ENCODE peak calls at places on chromosomes 11 and 22, in six cellular contexts. J is stomach, H is dorsolateral prefrontal cortex, W is Panc1, F is COR-L47, Q is AG20443. Z is an unnamed sample.

GRCh38 chr11:47398551-47398950 is 9.8 kb upstream of the SLC39A13 start:
- DNase-seq in J (no peak), H (no peak), F (no peak), W (no peak), Q (no peak), Z (no peak)

GRCh38 chr22:47195676-47196492 is 433.4 kb downstream of the TBC1D22A start:
- DNase-seq in F (peak), Q (no peak), H (no peak), J (peak), W (no peak), Z (no peak)

GRCh38 chr11:74988541-74989268 is at the start of gene NEU3:
- DNase-seq in Q (peak), H (peak), F (peak), J (peak), W (peak), Z (peak)

GRCh38 chr11:9606799-9607510 is 33.5 kb downstream of the WEE1 start:
- DNase-seq in W (no peak), Q (no peak), J (no peak), H (no peak), F (no peak), Z (no peak)

GRCh38 chr11:108916935-108917334 is 252.1 kb downstream of the DDX10 start:
- DNase-seq in H (no peak), J (no peak), W (no peak), Q (no peak), F (no peak), Z (no peak)

GRCh38 chr11:63243533-63243932 is at the start of gene SLC22A25:
- DNase-seq in Q (peak), F (no peak), J (no peak), W (no peak), H (no peak), Z (no peak)

GRCh38 chr11:33721291-33721840 is 14.9 kb downstream of the CD59 start:
- DNase-seq in W (no peak), Q (peak), F (no peak), J (no peak), H (no peak), Z (peak)

GRCh38 chr11:60918941-60919275 is 5.0 kb downstream of the TMEM109 start:
- DNase-seq in H (no peak), J (no peak), F (no peak), Q (no peak), W (no peak), Z (peak)

GRCh38 chr22:43081968-43082367 is 7.2 kb downstream of the TTLL1 start:
- DNase-seq in F (no peak), W (no peak), H (no peak), J (no peak), Q (no peak), Z (no peak)

Z was measured in AG08395.